ENCODE peak calls at places on chromosomes 6 and 20, in ten cellular contexts. A, P, T, B, V, X, Y, Q, G and C are unnamed samples.

GRCh38 chr20:62344782-62345181 is 22.3 kb downstream of the LAMA5 start:
- DNase-seq in V (peak), T (no peak), A (no peak), B (no peak), G (no peak), P (no peak), Y (no peak), X (no peak), Q (no peak), C (no peak)

GRCh38 chr6:130239755-130240154 is 17.0 kb upstream of the SAMD3 start:
- DNase-seq in T (no peak), X (no peak), Q (no peak), B (no peak), Y (no peak), A (no peak), V (no peak), G (no peak), P (no peak), C (no peak)

GRCh38 chr6:89385156-89385667 is 26.9 kb downstream of the RRAGD start:
- DNase-seq in X (no peak), V (peak), P (peak), G (no peak), A (no peak), Y (no peak), Q (no peak), T (no peak), B (no peak), C (no peak)

GRCh38 chr6:167479967-167480653 is 155.2 kb downstream of the TTLL2 start:
- DNase-seq in A (no peak), B (no peak), G (no peak), T (no peak), Y (no peak), X (no peak), P (peak), V (no peak), Q (no peak), C (no peak)

GRCh38 chr6:153312633-153313032 is 181.6 kb upstream of the RGS17 start:
- DNase-seq in P (peak), B (peak), V (peak), Y (no peak), Q (no peak), A (no peak), G (peak), X (peak), T (peak), C (peak)

GRCh38 chr6:133889557-133890301 is 816 bp downstream of the TCF21 start:
- DNase-seq in P (peak), Y (peak), V (peak), G (no peak), Q (no peak), X (no peak), B (no peak), T (peak), A (no peak), C (peak)

GRCh38 chr6:167115054-167115453 is 7.8 kb upstream of the CCR6 start:
- DNase-seq in B (no peak), X (no peak), Y (no peak), V (no peak), Q (no peak), T (no peak), G (no peak), P (no peak), A (no peak), C (no peak)

GRCh38 chr6:159720708-159721107 is 6.6 kb upstream of the WTAP start:
- DNase-seq in X (no peak), T (no peak), G (peak), P (no peak), A (no peak), Q (no peak), V (peak), Y (no peak), B (peak), C (peak)

GRCh38 chr6:30845183-30845582 is 39.1 kb upstream of the DDR1 start:
- DNase-seq in G (peak), A (no peak), Q (no peak), X (no peak), B (no peak), T (no peak), V (no peak), Y (no peak), P (no peak), C (peak)

GRCh38 chr6:142810952-142811514 is 133.9 kb downstream of the HIVEP2 start:
- DNase-seq in V (no peak), T (no peak), B (no peak), G (no peak), Q (no peak), X (no peak), A (no peak), P (no peak), Y (no peak), C (peak)

GRCh38 chr6:116561377-116562018 is 7.9 kb downstream of the CALHM4 start:
- DNase-seq in A (peak), V (peak), Y (peak), T (peak), B (peak), X (peak), Q (peak), G (peak), P (peak), C (peak)

GRCh38 chr6:55445648-55446204 is 118.5 kb downstream of the GFRAL start:
- DNase-seq in Q (no peak), Y (no peak), A (no peak), G (no peak), X (no peak), T (no peak), B (peak), P (no peak), V (peak), C (no peak)

GRCh38 chr20:45358282-45359068 is 4.5 kb upstream of the SYS1 start:
- DNase-seq in X (peak), G (no peak), B (no peak), Y (no peak), Q (peak), V (peak), P (no peak), T (no peak), A (peak), C (no peak)

GRCh38 chr6:106477158-106477557 is 116.6 kb downstream of the CRYBG1 start:
- DNase-seq in X (no peak), V (no peak), A (no peak), P (no peak), B (no peak), Y (no peak), T (no peak), G (no peak), Q (no peak), C (no peak)

GRCh38 chr6:107539409-107539808 is 49.5 kb downstream of the SOBP start:
- DNase-seq in Q (no peak), B (no peak), P (no peak), T (no peak), A (no peak), X (no peak), V (no peak), G (peak), Y (no peak), C (no peak)

GRCh38 chr6:69784595-69785377 is 12.0 kb downstream of the LMBRD1 start:
- DNase-seq in V (no peak), G (no peak), A (no peak), B (no peak), Q (no peak), Y (no peak), T (no peak), X (no peak), P (no peak), C (no peak)

GRCh38 chr6:16132909-16133308 is 4.0 kb downstream of the MYLIP start:
- DNase-seq in X (no peak), B (no peak), P (no peak), A (no peak), G (no peak), Y (no peak), V (no peak), T (no peak), Q (no peak), C (peak)

GRCh38 chr20:50120935-50121693 is 8.2 kb upstream of the UBE2V1 start:
- DNase-seq in T (peak), B (peak), G (peak), P (peak), V (peak), Q (no peak), X (peak), A (peak), Y (no peak), C (peak)

GRCh38 chr20:35398660-35399144 is 13.1 kb downstream of the UQCC1 start:
- DNase-seq in B (no peak), A (no peak), Y (no peak), P (no peak), G (no peak), X (no peak), Q (no peak), T (no peak), V (peak), C (no peak)

GRCh38 chr6:108168501-108168979 is 2.7 kb downstream of the NR2E1 start:
- DNase-seq in A (no peak), P (peak), Y (no peak), V (peak), X (no peak), T (peak), B (no peak), G (no peak), Q (no peak), C (peak)

GRCh38 chr6:157233156-157233555 is 90.2 kb downstream of the TMEM242 start:
- DNase-seq in A (no peak), T (no peak), V (no peak), Y (no peak), Q (no peak), G (no peak), X (no peak), B (no peak), P (no peak), C (no peak)

GRCh38 chr6:3456395-3456767 is 469 bp downstream of the SLC22A23 start:
- DNase-seq in B (no peak), A (no peak), G (no peak), Y (no peak), V (no peak), Q (no peak), T (no peak), P (no peak), X (no peak), C (no peak)

GRCh38 chr6:13986700-13987399 is 62.1 kb downstream of the RNF182 start:
- DNase-seq in Y (no peak), T (no peak), Q (no peak), V (no peak), P (no peak), A (no peak), B (no peak), G (no peak), X (no peak), C (no peak)

GRCh38 chr20:3473944-3474343 is 3.1 kb downstream of the ATRN start:
- DNase-seq in B (no peak), T (no peak), Y (no peak), Q (no peak), P (no peak), G (no peak), V (no peak), A (no peak), X (no peak), C (peak)

GRCh38 chr6:41967312-41968287 is 26.0 kb upstream of the CCND3 start:
- DNase-seq in T (no peak), X (no peak), V (peak), A (no peak), P (no peak), Q (no peak), G (no peak), B (peak), Y (no peak), C (no peak)

GRCh38 chr6:106973018-106973840 is 1.3 kb downstream of the CD24 start:
- DNase-seq in B (no peak), T (peak), V (no peak), Q (no peak), A (no peak), Y (peak), G (no peak), P (peak), X (no peak), C (peak)

GRCh38 chr6:99349620-99350141 is at the start of gene FAXC:
- DNase-seq in A (no peak), Y (no peak), V (peak), Q (no peak), G (no peak), B (peak), P (peak), T (no peak), X (peak), C (peak)

GRCh38 chr20:57987659-57988058 is 240.8 kb downstream of the ANKRD60 start:
- DNase-seq in X (no peak), P (no peak), V (no peak), G (no peak), T (peak), B (no peak), A (no peak), Q (no peak), Y (peak), C (no peak)

GRCh38 chr6:41519305-41519747 is 26.9 kb upstream of the FOXP4 start:
- DNase-seq in Q (no peak), V (no peak), T (peak), X (peak), Y (peak), G (no peak), B (no peak), A (no peak), P (no peak), C (no peak)

GRCh38 chr6:30926644-30927043 is 5.3 kb downstream of the SFTA2 start:
- DNase-seq in A (no peak), B (no peak), T (peak), G (no peak), X (peak), Y (no peak), Q (no peak), V (peak), P (no peak), C (no peak)

GRCh38 chr20:10716855-10717254 is 43.1 kb upstream of the JAG1 start:
- DNase-seq in T (no peak), A (no peak), Q (no peak), P (no peak), Y (no peak), G (no peak), B (no peak), X (no peak), V (peak), C (no peak)

GRCh38 chr6:57248311-57248895 is 26.3 kb upstream of the RAB23 start:
- DNase-seq in Q (no peak), X (no peak), B (no peak), A (no peak), T (no peak), V (no peak), G (no peak), Y (no peak), P (no peak), C (no peak)

GRCh38 chr20:62887860-62888239 is 26.2 kb upstream of the TCFL5 start:
- DNase-seq in T (no peak), B (no peak), X (no peak), Q (no peak), A (no peak), P (no peak), G (no peak), Y (no peak), V (no peak), C (no peak)

GRCh38 chr6:166167801-166168615 is at the start of gene TBXT:
- DNase-seq in B (no peak), P (peak), Y (no peak), V (no peak), A (no peak), T (no peak), X (no peak), Q (no peak), G (no peak), C (peak)

GRCh38 chr6:36556281-36556680 is 9.0 kb upstream of the STK38 start:
- DNase-seq in Y (no peak), B (no peak), G (no peak), P (no peak), X (no peak), Q (no peak), T (no peak), A (no peak), V (no peak), C (no peak)

GRCh38 chr6:43714311-43715055 is 26.9 kb upstream of the MRPS18A start:
- DNase-seq in T (no peak), G (peak), A (no peak), V (peak), X (no peak), Y (no peak), Q (no peak), P (no peak), B (no peak), C (no peak)

GRCh38 chr6:133571681-133572080 is 317.2 kb upstream of the TCF21 start:
- DNase-seq in V (no peak), B (no peak), G (no peak), X (no peak), P (no peak), Y (no peak), A (no peak), T (no peak), Q (no peak), C (no peak)

DNA sequence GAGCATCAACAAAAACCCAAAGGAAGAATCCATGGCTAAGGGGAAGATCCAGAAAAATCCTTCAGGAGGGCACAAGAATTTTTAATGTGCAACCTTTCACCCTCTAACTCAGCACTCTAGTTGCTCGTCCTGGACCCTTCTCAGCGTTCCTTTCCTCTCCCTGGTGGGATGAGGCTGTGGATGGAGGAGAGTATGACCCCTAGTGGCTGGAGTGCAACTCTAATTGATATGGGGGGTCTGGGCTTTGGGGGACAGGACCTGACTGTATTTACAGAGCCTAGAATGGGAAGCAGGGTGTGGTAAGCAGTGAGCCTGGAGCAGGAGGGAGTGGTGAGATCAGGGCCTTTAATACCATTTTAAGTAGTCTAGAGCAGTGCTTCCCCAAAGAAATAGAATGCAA is 83.9 kb upstream of the CEP85L start:
- DNase-seq in X (no peak), P (no peak), Q (no peak), Y (no peak), T (no peak), B (no peak), V (peak), A (no peak), G (peak), C (no peak)
- TF ChIP-seq CTCF in X (no peak), P (peak), Q (peak), Y (no peak), T (no peak), B (peak), V (peak), A (no peak), G (peak), C (peak)

GRCh38 chr6:163711615-163712568 is 297.4 kb downstream of the QKI start:
- DNase-seq in Y (peak), T (no peak), V (no peak), A (peak), G (no peak), Q (peak), B (no peak), P (no peak), X (peak), C (peak)
- TF ChIP-seq CTCF in Y (no peak), T (no peak), V (no peak), A (no peak), G (no peak), Q (peak), B (peak), P (no peak), X (no peak), C (no peak)

GRCh38 chr6:51352506-51353029 is 533.9 kb downstream of the TFAP2B start:
- DNase-seq in P (no peak), V (no peak), T (no peak), B (no peak), A (no peak), Q (no peak), G (no peak), Y (no peak), X (no peak), C (no peak)

GRCh38 chr6:51349866-51350265 is 531.2 kb downstream of the TFAP2B start:
- DNase-seq in X (no peak), T (no peak), G (no peak), A (no peak), Q (no peak), P (no peak), V (no peak), Y (no peak), B (no peak), C (no peak)

DNA sequence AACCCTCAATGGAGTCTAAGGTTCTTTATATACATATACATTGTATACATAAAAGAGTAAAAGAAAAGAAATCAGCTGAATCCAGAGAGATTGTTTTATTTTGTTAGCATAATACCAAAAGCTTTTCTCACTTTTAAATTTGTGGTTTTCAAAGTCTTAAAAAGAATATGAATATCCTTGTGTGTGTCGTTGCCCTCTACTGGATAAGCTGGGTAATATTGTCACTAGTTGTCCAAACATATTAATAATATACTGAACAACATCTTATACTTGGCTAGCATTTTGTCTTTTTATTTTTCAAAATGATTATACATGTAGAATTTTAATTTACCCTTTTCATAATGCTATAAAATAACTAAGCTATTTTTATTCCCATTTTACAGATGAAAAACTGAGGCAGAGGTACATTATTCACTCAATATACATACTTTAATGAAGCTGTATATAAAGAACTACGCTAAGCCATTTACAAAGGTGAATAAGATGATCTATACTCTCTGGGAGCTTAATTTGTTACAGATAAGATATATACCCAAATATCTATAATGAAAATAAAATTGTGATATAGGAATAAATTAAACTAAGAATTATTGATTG is 531.7 kb downstream of the TFAP2B start:
- DNase-seq in G (no peak), Q (no peak), V (peak), B (no peak), A (no peak), Y (no peak), P (no peak), X (no peak), T (no peak), C (no peak)
- TF ChIP-seq CTCF in G (peak), Q (peak), V (peak), B (peak), A (no peak), Y (peak), P (peak), X (no peak), T (no peak), C (peak)

GRCh38 chr20:24998121-24998520 is 5.6 kb upstream of the APMAP start:
- DNase-seq in B (no peak), G (no peak), T (no peak), X (no peak), Y (no peak), P (no peak), Q (peak), A (no peak), V (no peak), C (no peak)

GRCh38 chr20:25003002-25003401 is 10.5 kb upstream of the APMAP start:
- DNase-seq in V (no peak), P (no peak), B (no peak), A (no peak), Y (no peak), Q (no peak), G (no peak), X (no peak), T (no peak), C (no peak)

GRCh38 chr20:24999568-24999967 is 7.0 kb upstream of the APMAP start:
- DNase-seq in G (no peak), Y (no peak), A (no peak), V (no peak), T (peak), X (peak), Q (peak), B (no peak), P (no peak), C (no peak)

GRCh38 chr20:24998631-24999445 is 6.3 kb upstream of the APMAP start:
- DNase-seq in Q (peak), X (peak), P (no peak), T (peak), B (no peak), G (no peak), Y (no peak), A (no peak), V (no peak), C (no peak)

GRCh38 chr20:25000268-25000801 is 7.8 kb upstream of the APMAP start:
- DNase-seq in Y (no peak), Q (peak), X (peak), V (peak), T (peak), A (peak), P (no peak), G (no peak), B (no peak), C (no peak)
- TF ChIP-seq CTCF in Y (no peak), Q (peak), X (no peak), V (peak), T (no peak), A (no peak), P (no peak), G (no peak), B (no peak), C (no peak)